ENCODE peak calls at places on chromosomes 16 and 17, in eight cellular contexts. H is RCC 7860; W is AML-193; A is stimulated activated naive CD8-positive, alpha-beta T cell treated with anti-CD3 and anti-CD28 coated beads, Interleukin-15, amount 100 ng/mL, for 72 hours; M is mucosa of descending colon; N is globus pallidus; Y is C1 segment of cervical spinal cord; R is posterior cingulate gyrus. D is an unnamed sample.

GRCh38 chr17:77427471-77427991 is 286.8 kb downstream of the SEC14L1 start:
- DNase-seq in H (peak; percentile 65), W (no peak), A (no peak), M (no peak), N (no peak), Y (peak; percentile 30), R (no peak), D (no peak)

GRCh38 chr16:89922884-89923639 is at the start of gene TUBB3:
- DNase-seq in H (peak; percentile 72), W (no peak), A (no peak), M (peak; percentile 70), N (peak; percentile 53), Y (peak; percentile 14), R (peak; percentile 78), D (peak; percentile 83)

GRCh38 chr16:51035110-51035498 is 116.0 kb downstream of the SALL1 start:
- DNase-seq in H (no peak), W (no peak), A (no peak), M (no peak), N (no peak), Y (no peak), R (no peak), D (no peak)

GRCh38 chr16:74909665-74910064 is 75.3 kb downstream of the WDR59 start:
- DNase-seq in H (no peak), W (no peak), A (no peak), M (no peak), N (no peak), Y (no peak), R (no peak), D (peak; percentile 8)

GRCh38 chr16:75566889-75567255 is 693 bp downstream of the GABARAPL2 start:
- DNase-seq in H (no peak), W (no peak), A (peak; percentile 24), M (no peak), N (no peak), Y (no peak), R (no peak), D (no peak)

GRCh38 chr16:85633438-85633743 is 20.3 kb downstream of the GSE1 start:
- DNase-seq in H (no peak), W (no peak), A (no peak), M (no peak), N (no peak), Y (no peak), R (no peak), D (no peak)

GRCh38 chr17:56771563-56771962 is 62.2 kb downstream of the C17orf67 start:
- DNase-seq in H (no peak), W (no peak), A (no peak), M (no peak), N (no peak), Y (no peak), R (no peak), D (no peak)

GRCh38 chr17:2034806-2035548 is 5.0 kb downstream of the DPH1 start:
- DNase-seq in H (no peak), W (no peak), A (no peak), M (no peak), N (no peak), Y (no peak), R (no peak), D (no peak)

GRCh38 chr16:60271382-60272180 is 1537.5 kb upstream of the GOT2 start:
- DNase-seq in H (no peak), W (no peak), A (no peak), M (no peak), N (no peak), Y (no peak), R (no peak), D (no peak)

GRCh38 chr17:41024702-41025101 is 2.3 kb downstream of the KRTAP1-5 start:
- DNase-seq in H (no peak), W (no peak), A (no peak), M (no peak), N (no peak), Y (no peak), R (no peak), D (no peak)

GRCh38 chr17:75182569-75183436 is at the start of gene SUMO2:
- DNase-seq in H (peak; percentile 78), W (peak; percentile 87), A (peak; percentile 94), M (peak; percentile 98), N (peak; percentile 88), Y (peak; percentile 84), R (peak; percentile 87), D (peak; percentile 92)

GRCh38 chr17:28747046-28747691 is 3.4 kb downstream of the TRAF4 start:
- DNase-seq in H (no peak), W (no peak), A (no peak), M (peak; percentile 74), N (peak; percentile 78), Y (peak; percentile 66), R (peak; percentile 48), D (peak; percentile 88)

GRCh38 chr17:32488177-32488542 is 1.4 kb downstream of the CDK5R1 start:
- DNase-seq in H (no peak), W (no peak), A (no peak), M (no peak), N (no peak), Y (no peak), R (no peak), D (no peak)

GRCh38 chr17:27315322-27315721 is 21.4 kb downstream of the WSB1 start:
- DNase-seq in H (no peak), W (no peak), A (no peak), M (peak; percentile 80), N (no peak), Y (no peak), R (peak; percentile 68), D (peak; percentile 64)

GRCh38 chr16:86476956-86477530 is 33.3 kb upstream of the FOXF1 start:
- DNase-seq in H (no peak), W (no peak), A (no peak), M (no peak), N (no peak), Y (no peak), R (no peak), D (no peak)

GRCh38 chr17:76268015-76268749 is 3.0 kb downstream of the UBALD2 start:
- DNase-seq in H (no peak), W (peak; percentile 93), A (peak; percentile 84), M (peak; percentile 92), N (peak; percentile 86), Y (peak; percentile 74), R (peak; percentile 72), D (peak; percentile 89)

GRCh38 chr17:58032691-58033415 is 25.8 kb upstream of the SRSF1 start:
- DNase-seq in H (no peak), W (no peak), A (no peak), M (no peak), N (no peak), Y (no peak), R (no peak), D (no peak)

GRCh38 chr17:80187493-80187892 is 17.7 kb downstream of the CARD14 start:
- DNase-seq in H (no peak), W (no peak), A (no peak), M (peak; percentile 80), N (no peak), Y (no peak), R (no peak), D (no peak)

GRCh38 chr17:81914103-81914850 is 3.1 kb upstream of the PCYT2 start:
- DNase-seq in H (no peak), W (no peak), A (no peak), M (no peak), N (no peak), Y (no peak), R (no peak), D (no peak)

GRCh38 chr16:25013751-25014499 is 1.2 kb downstream of the ARHGAP17 start:
- DNase-seq in H (no peak), W (peak; percentile 17), A (no peak), M (no peak), N (peak; percentile 41), Y (no peak), R (no peak), D (no peak)

GRCh38 chr17:42221886-42222745 is 27.8 kb upstream of the GHDC start:
- DNase-seq in H (peak; percentile 38), W (peak; percentile 90), A (peak; percentile 53), M (no peak), N (peak; percentile 61), Y (no peak), R (peak; percentile 50), D (peak; percentile 59)

GRCh38 chr17:80765241-80766022 is 220.8 kb downstream of the RPTOR start:
- DNase-seq in H (no peak), W (peak; percentile 68), A (no peak), M (no peak), N (no peak), Y (no peak), R (no peak), D (no peak)

GRCh38 chr17:59846391-59847165 is 46.2 kb downstream of the TUBD1 start:
- DNase-seq in H (peak; percentile 100), W (no peak), A (peak; percentile 41), M (no peak), N (no peak), Y (no peak), R (no peak), D (peak; percentile 25)

GRCh38 chr17:57572062-57572461 is 173.0 kb downstream of the CCDC182 start:
- DNase-seq in H (no peak), W (no peak), A (no peak), M (no peak), N (no peak), Y (no peak), R (no peak), D (no peak)

GRCh38 chr17:83199500-83200201 is 120.2 kb downstream of the METRNL start:
- DNase-seq in H (no peak), W (peak; percentile 98), A (peak; percentile 83), M (peak; percentile 80), N (no peak), Y (no peak), R (peak; percentile 9), D (no peak)

GRCh38 chr17:2965621-2966275 is 97.7 kb downstream of the OR1D5 start:
- DNase-seq in H (no peak), W (no peak), A (no peak), M (no peak), N (no peak), Y (no peak), R (no peak), D (no peak)

GRCh38 chr17:73516356-73516755 is 127.9 kb downstream of the SDK2 start:
- DNase-seq in H (no peak), W (no peak), A (no peak), M (peak; percentile 15), N (no peak), Y (no peak), R (no peak), D (no peak)